ENCODE peak calls at places on chromosomes 4 and X, in four cellular contexts. F, S, T and I are unnamed samples. For H3K36me3, the result is how much of the 10 kb centered on the place peaks cover.

GRCh38 chr4:101264550-101264949 is 82.8 kb downstream of the PPP3CA start:
- DNase-seq in T (no peak), F (no peak), S (peak), I (no peak)

GRCh38 chr4:184270808-184271413 is 53.2 kb upstream of the ENPP6 start:
- DNase-seq in F (no peak), T (no peak), S (no peak), I (no peak)

GRCh38 chr4:151331276-151332042 is 6.1 kb upstream of the SH3D19 start:
- DNase-seq in T (no peak), S (peak), F (no peak), I (no peak)

GRCh38 chr4:83109480-83110221 is 4.9 kb downstream of the PLAC8 start:
- DNase-seq in F (no peak), T (no peak), S (no peak), I (peak)

GRCh38 chr4:107212565-107212964 is 176.5 kb upstream of the DKK2 start:
- DNase-seq in F (no peak), T (no peak), S (no peak), I (no peak)

GRCh38 chrX:103376118-103376978 is at the start of gene BEX3:
- DNase-seq in F (no peak), T (no peak), S (peak), I (peak)

GRCh38 chrX:154715825-154716224 is 35.1 kb downstream of the GAB3 start:
- DNase-seq in T (no peak), S (no peak), F (no peak), I (no peak)

GRCh38 chr4:42690537-42690936 is 33.6 kb upstream of the ATP8A1 start:
- DNase-seq in S (no peak), T (no peak), F (no peak), I (no peak)

GRCh38 chr4:151484396-151485102 is 75.6 kb downstream of the FHIP1A start:
- DNase-seq in S (peak), T (no peak), F (no peak), I (peak)

GRCh38 chr4:15893967-15894366 is 44.6 kb downstream of the FGFBP1 start:
- DNase-seq in F (no peak), T (no peak), S (no peak), I (no peak)

GRCh38 chrX:48003367-48003757 is 427 bp downstream of the ZNF182 start:
- DNase-seq in F (no peak), T (peak), S (no peak), I (no peak)

GRCh38 chr4:145719752-145720624 is 40.0 kb downstream of the C4orf51 start:
- DNase-seq in F (peak), S (no peak), T (no peak), I (no peak)

GRCh38 chr4:62548765-62549164 is 1348.6 kb downstream of the ADGRL3 start:
- DNase-seq in F (no peak), T (no peak), S (no peak), I (no peak)

GRCh38 chrX:105495376-105495775 is 274.9 kb upstream of the TEX13A start:
- DNase-seq in F (no peak), S (no peak), T (no peak), I (no peak)

GRCh38 chrX:54776987-54777672 is 20.9 kb downstream of the ITIH6 start:
- DNase-seq in F (no peak), S (no peak), T (no peak), I (no peak)

GRCh38 chr4:19756661-19757060 is 495.0 kb upstream of the SLIT2 start:
- DNase-seq in F (no peak), T (no peak), S (no peak), I (no peak)

GRCh38 chr4:150874386-150875226 is 140.5 kb downstream of the LRBA start:
- DNase-seq in F (no peak), S (no peak), T (no peak), I (no peak)

GRCh38 chrX:108123591-108124366 is 32.2 kb downstream of the ATG4A start:
- DNase-seq in S (no peak), T (no peak), F (no peak), I (no peak)

GRCh38 chr4:47271296-47271695 is 192.2 kb downstream of the COMMD8 start:
- DNase-seq in T (no peak), F (no peak), S (no peak), I (no peak)

GRCh38 chr4:67881226-67881625 is 2.6 kb downstream of the TMPRSS11D start:
- DNase-seq in F (no peak), S (no peak), T (no peak), I (no peak)

GRCh38 chr4:166134285-166134684 is 261.2 kb downstream of the TLL1 start:
- DNase-seq in T (no peak), F (no peak), S (no peak), I (no peak)

GRCh38 chrX:110359273-110359672 is 625 bp downstream of the RTL9 start:
- DNase-seq in T (no peak), F (no peak), S (no peak), I (no peak)

GRCh38 chr4:14111730-14112171 is 484.2 kb upstream of the BOD1L1 start:
- DNase-seq in F (no peak), S (no peak), T (no peak), I (no peak)

GRCh38 chrX:6024204-6024603 is 204.5 kb downstream of the NLGN4X start:
- DNase-seq in T (no peak), F (no peak), S (no peak), I (no peak)

GRCh38 chr4:19063662-19064061 is 1042.1 kb upstream of the LCORL start:
- DNase-seq in F (no peak), T (no peak), S (no peak), I (no peak)

GRCh38 chr4:81506731-81507130 is 35.0 kb upstream of the RASGEF1B start:
- DNase-seq in F (peak), S (no peak), T (no peak), I (no peak)

GRCh38 chrX:72351606-72352338 is 46.1 kb upstream of the CITED1 start:
- DNase-seq in T (no peak), S (no peak), F (no peak), I (no peak)

GRCh38 chr4:147480891-147481576 is at the start of gene EDNRA:
- DNase-seq in S (no peak), T (no peak), F (no peak), I (no peak)

GRCh38 chrX:12505127-12505526 is 286.1 kb upstream of the PRPS2 start:
- DNase-seq in S (no peak), T (no peak), F (no peak), I (no peak)

GRCh38 chr4:171985129-171985528 is 171.9 kb downstream of the GALNTL6 start:
- DNase-seq in S (no peak), T (no peak), F (no peak), I (no peak)

GRCh38 chr4:139834210-139834609 is 168.6 kb downstream of the MGST2 start:
- DNase-seq in F (no peak), T (no peak), S (peak), I (no peak)
- TF ChIP-seq MYC in F (no peak), T (no peak), S (no peak), I (no peak)

GRCh38 chr4:185286571-185286970 is 77.2 kb downstream of the SNX25 start:
- DNase-seq in F (no peak), T (no peak), S (no peak), I (no peak)

GRCh38 chr4:185290656-185291055 is 81.3 kb downstream of the SNX25 start:
- DNase-seq in F (no peak), T (no peak), S (no peak), I (no peak)

GRCh38 chr4:185285632-185286393 is 76.4 kb downstream of the SNX25 start:
- DNase-seq in F (no peak), T (no peak), S (no peak), I (no peak)

GRCh38 chr4:185293202-185293601 is 83.8 kb downstream of the SNX25 start:
- DNase-seq in T (no peak), F (no peak), S (no peak), I (no peak)

DNA sequence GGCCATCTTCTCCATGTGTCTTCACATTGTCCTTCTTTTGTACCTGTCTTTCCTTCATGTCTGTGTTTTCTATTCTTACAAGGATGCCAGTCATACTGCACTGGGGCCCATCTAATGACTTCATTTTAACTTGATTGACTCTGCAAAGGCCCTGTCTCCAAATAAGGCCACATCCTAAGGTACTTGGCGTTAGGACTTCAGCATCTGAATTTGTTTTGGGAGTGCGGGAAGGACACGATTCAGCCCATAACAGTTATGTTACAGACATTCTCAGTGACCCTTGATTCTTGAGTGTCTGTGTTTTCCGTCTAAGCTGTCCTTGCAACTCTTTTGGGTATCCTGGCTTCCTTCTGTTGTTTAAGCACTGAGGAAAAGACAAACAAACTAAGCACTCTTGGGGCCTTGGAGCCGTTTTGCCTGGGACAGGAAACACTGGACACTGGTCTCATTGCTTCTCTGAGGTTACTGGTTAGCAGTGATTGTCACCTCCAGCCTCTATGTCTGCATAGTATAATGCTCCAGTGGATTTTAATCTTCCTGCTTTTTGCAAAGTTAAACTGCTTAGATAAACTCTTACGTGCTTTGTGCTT is 80.7 kb downstream of the SNX25 start:
- DNase-seq in S (no peak), F (no peak), T (no peak), I (no peak)
- H3K36me3 ChIP-seq in S (half or more), F (under half), T (under half), I (under half)

GRCh38 chrX:39613997-39614679 is 483.6 kb downstream of the BCOR start:
- DNase-seq in T (no peak), S (no peak), F (peak), I (no peak)
- TF ChIP-seq MYC in T (no peak), S (no peak), F (no peak), I (no peak)

DNA sequence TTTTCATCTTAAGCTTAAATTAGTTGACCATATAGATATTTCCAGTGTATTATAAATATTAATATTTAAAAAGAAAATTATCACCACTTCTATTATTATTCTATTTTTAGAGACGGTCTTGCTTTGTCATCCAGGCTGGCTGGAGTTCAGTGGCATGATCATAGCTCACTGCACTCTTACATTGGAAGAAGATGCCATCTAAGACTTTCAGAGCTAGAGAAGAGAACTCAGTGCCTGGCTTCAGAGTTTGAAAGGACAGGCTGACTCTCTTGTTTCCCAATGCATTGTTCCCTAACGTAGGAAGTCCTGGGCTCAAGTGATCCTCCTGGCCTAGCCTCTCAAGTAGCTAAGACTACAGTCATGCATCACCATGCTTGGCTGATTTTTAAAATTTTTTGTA is 75.9 kb downstream of the FIP1L1 start:
- DNase-seq in T (no peak), S (no peak), F (no peak), I (no peak)
- H3K36me3 ChIP-seq in T (half or more), S (under half), F (under half), I (under half)

GRCh38 chr4:7981738-7982394 is 42.2 kb upstream of the AFAP1 start:
- DNase-seq in S (no peak), F (no peak), T (no peak), I (no peak)
- TF ChIP-seq MYC in S (no peak), F (no peak), T (no peak), I (no peak)

GRCh38 chr4:55868691-55869090 is 15.2 kb downstream of the EXOC1 start:
- DNase-seq in F (no peak), S (no peak), T (no peak), I (no peak)
- H3K36me3 ChIP-seq in F (under half), S (under half), T (half or more), I (under half)

GRCh38 chrX:17697191-17697590 is 40.1 kb upstream of the SCML1 start:
- DNase-seq in F (no peak), T (no peak), S (peak), I (peak)
- TF ChIP-seq MYC in F (no peak), T (no peak), S (no peak), I (no peak)

GRCh38 chr4:71198958-71199357 is 139.9 kb upstream of the SLC4A4 start:
- DNase-seq in S (no peak), T (no peak), F (no peak), I (no peak)

GRCh38 chr4:71202703-71203102 is 136.1 kb upstream of the SLC4A4 start:
- DNase-seq in S (no peak), T (no peak), F (no peak), I (no peak)

GRCh38 chr4:71204056-71204455 is 134.8 kb upstream of the SLC4A4 start:
- DNase-seq in S (no peak), T (no peak), F (no peak), I (no peak)

GRCh38 chr4:71200944-71201533 is 137.8 kb upstream of the SLC4A4 start:
- DNase-seq in S (no peak), T (no peak), F (no peak), I (no peak)

DNA sequence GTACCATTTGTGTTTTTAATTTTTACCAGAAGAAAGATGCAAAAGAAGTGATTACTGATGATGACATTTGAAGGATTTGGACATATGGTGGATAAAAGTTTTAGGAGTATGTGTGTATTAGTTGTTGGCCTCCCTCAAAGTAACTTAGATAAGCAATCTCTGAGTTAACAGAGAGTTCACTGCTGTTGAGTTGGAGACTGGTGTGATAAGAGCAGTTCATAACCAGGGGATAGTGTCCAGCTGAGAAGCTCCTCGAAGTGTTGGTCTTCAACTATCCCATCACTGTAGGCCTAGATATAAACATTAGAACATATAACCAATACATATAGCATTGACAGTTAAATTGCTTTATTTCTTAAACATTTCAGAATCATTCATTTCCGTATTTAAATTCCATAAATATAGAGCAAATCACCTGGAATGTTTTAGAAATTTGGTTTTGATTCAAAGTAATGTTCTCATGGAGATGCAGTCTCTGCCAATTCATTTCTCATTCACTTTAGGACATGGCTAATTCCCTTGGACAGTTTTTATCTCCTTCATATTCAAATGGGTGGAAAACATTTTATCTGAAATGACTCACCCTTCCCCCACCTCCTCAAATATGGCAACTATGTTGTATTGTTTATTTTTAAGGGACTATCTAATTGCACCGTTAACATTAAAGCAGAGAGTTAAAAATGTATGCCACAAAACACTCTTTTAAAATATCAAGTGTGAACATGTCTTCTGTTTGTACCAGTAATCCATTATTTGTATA is 136.8 kb upstream of the SLC4A4 start:
- DNase-seq in S (no peak), T (no peak), F (no peak), I (no peak)
- H3K36me3 ChIP-seq in S (under half), T (under half), F (under half), I (under half)